ENCODE peak calls at places on chromosomes 1 and 21, in five cellular contexts. Z, D, T, Q and P are unnamed samples.

GRCh38 chr21:20186186-20186585 is 812.0 kb upstream of the NCAM2 start:
- DNase-seq in Z (no peak), D (no peak), T (no peak), Q (no peak), P (no peak)

GRCh38 chr1:180565472-180565871 is 6.7 kb downstream of the OVAAL start:
- DNase-seq in Z (no peak), D (no peak), T (no peak), Q (no peak), P (no peak)

GRCh38 chr1:197909346-197909745 is 6.9 kb downstream of the C1orf53 start:
- DNase-seq in Z (no peak), D (no peak), T (no peak), Q (no peak), P (no peak)

GRCh38 chr21:43269461-43269860 is 100.7 kb downstream of the CRYAA start:
- DNase-seq in Z (no peak), D (peak), T (no peak), Q (no peak), P (peak)

GRCh38 chr1:55214214-55214902 is 806 bp downstream of the USP24 start:
- DNase-seq in Z (no peak), D (peak), T (no peak), Q (no peak), P (peak)

GRCh38 chr1:9822897-9823692 is 670 bp downstream of the CLSTN1 start:
- DNase-seq in Z (no peak), D (no peak), T (no peak), Q (no peak), P (peak)

GRCh38 chr1:238232036-238232744 is 341.5 kb upstream of the ZP4 start:
- DNase-seq in Z (no peak), D (no peak), T (no peak), Q (peak), P (no peak)

GRCh38 chr1:226980122-226980551 is 40.0 kb downstream of the COQ8A start:
- DNase-seq in Z (no peak), D (no peak), T (no peak), Q (no peak), P (no peak)

GRCh38 chr21:43703068-43703880 is 15.7 kb upstream of the PDXK start:
- DNase-seq in Z (no peak), D (no peak), T (peak), Q (no peak), P (peak)

GRCh38 chr1:1420654-1421134 is 382 bp downstream of the ANKRD65 start:
- DNase-seq in Z (no peak), D (no peak), T (no peak), Q (no peak), P (no peak)

GRCh38 chr1:26602378-26602959 is 72.9 kb downstream of the RPS6KA1 start:
- DNase-seq in Z (peak), D (no peak), T (peak), Q (peak), P (peak)

GRCh38 chr1:17222557-17222956 is 17.6 kb downstream of the PADI1 start:
- DNase-seq in Z (no peak), D (no peak), T (no peak), Q (no peak), P (no peak)